ENCODE peak calls at places on chromosome 13, in ten cellular contexts. Q is heart left ventricle; D is CD4-positive, CD25-positive, alpha-beta regulatory T cell; A is mammary epithelial cell; S is ascending aorta; O is body of pancreas; L is SJSA1; T is lung; U is A549; Z is left ventricle myocardium inferior. Y is an unnamed sample. For H3K4me1, the result is how much of the 10 kb centered on the place peaks cover.

GRCh38 chr13:70967564-70967963 is 859.3 kb upstream of the KLHL1 start:
- DNase-seq in Z (no peak), Q (no peak), D (no peak), S (no peak), O (no peak), L (no peak), U (no peak), T (no peak), A (no peak), Y (no peak)

GRCh38 chr13:24282256-24282655 is 27.1 kb upstream of the C1QTNF9 start:
- DNase-seq in A (no peak), T (no peak), L (no peak), U (no peak), Z (no peak), D (no peak), Q (no peak), O (no peak), S (no peak), Y (no peak)

GRCh38 chr13:49635599-49636433 is 7.5 kb downstream of the ARL11 start:
- DNase-seq in Q (no peak), O (peak), D (peak), U (no peak), S (no peak), T (no peak), A (peak), L (no peak), Z (no peak), Y (peak)

GRCh38 chr13:48579167-48579918 is 46.5 kb upstream of the RCBTB2 start:
- DNase-seq in T (no peak), O (peak), A (peak), U (no peak), D (no peak), L (no peak), Q (no peak), S (no peak), Z (no peak), Y (peak)

GRCh38 chr13:76904507-76904906 is 18.3 kb upstream of the KCTD12 start:
- DNase-seq in O (no peak), A (no peak), Z (no peak), T (no peak), Q (no peak), U (no peak), S (no peak), D (no peak), L (no peak), Y (no peak)

GRCh38 chr13:102033719-102034446 is 368.0 kb downstream of the FGF14 start:
- DNase-seq in L (no peak), U (no peak), O (no peak), T (no peak), S (no peak), D (no peak), Q (no peak), Z (no peak), A (no peak), Y (no peak)

GRCh38 chr13:99178636-99179035 is 22.0 kb upstream of the UBAC2 start:
- DNase-seq in U (no peak), A (no peak), D (no peak), L (peak), S (no peak), O (no peak), Q (no peak), Z (peak), T (no peak), Y (no peak)

GRCh38 chr13:96025283-96025682 is 27.9 kb downstream of the UGGT2 start:
- DNase-seq in Q (no peak), Z (no peak), D (no peak), A (no peak), O (no peak), S (no peak), U (no peak), T (no peak), L (no peak), Y (peak)

GRCh38 chr13:32246468-32246867 is 68.7 kb downstream of the ZAR1L start:
- DNase-seq in A (peak), L (peak), T (peak), O (peak), U (peak), S (peak), Q (peak), D (peak), Z (peak), Y (peak)

GRCh38 chr13:90868321-90868920 is 479.1 kb upstream of the MIR17HG start:
- DNase-seq in T (no peak), Q (no peak), D (no peak), U (peak), S (no peak), O (peak), Z (no peak), A (peak), L (no peak), Y (peak)

GRCh38 chr13:113756441-113757097 is 2.5 kb upstream of the TMEM255B start:
- DNase-seq in D (no peak), T (no peak), U (no peak), O (no peak), Z (no peak), A (no peak), L (no peak), Q (no peak), S (no peak), Y (no peak)

GRCh38 chr13:26019881-26020535 is 31.8 kb downstream of the SHISA2 start:
- DNase-seq in S (no peak), Z (no peak), U (no peak), Q (no peak), D (no peak), A (no peak), T (no peak), L (peak), O (no peak), Y (no peak)

GRCh38 chr13:82614086-82614485 is 1268.2 kb downstream of the SLITRK1 start:
- DNase-seq in Q (no peak), A (peak), O (no peak), Z (no peak), L (no peak), U (no peak), T (no peak), S (no peak), D (no peak), Y (no peak)

GRCh38 chr13:81582381-81582780 is 1241.5 kb upstream of the SPRY2 start:
- DNase-seq in D (no peak), A (no peak), L (no peak), T (no peak), U (no peak), Z (no peak), S (no peak), O (no peak), Q (no peak), Y (no peak)

GRCh38 chr13:23851106-23851505 is 38.1 kb downstream of the MIPEP start:
- DNase-seq in D (no peak), L (no peak), T (no peak), Z (no peak), A (no peak), O (no peak), U (no peak), S (no peak), Q (no peak), Y (no peak)

GRCh38 chr13:20410726-20411125 is 114.9 kb downstream of the CRYL1 start:
- DNase-seq in D (no peak), S (no peak), U (no peak), Z (no peak), Q (no peak), L (no peak), O (no peak), T (no peak), A (no peak), Y (no peak)

GRCh38 chr13:101309014-101309619 is 107.2 kb downstream of the NALCN start:
- DNase-seq in U (no peak), Z (no peak), Q (no peak), D (no peak), S (no peak), L (no peak), T (no peak), A (peak), O (no peak), Y (no peak)

GRCh38 chr13:44765076-44765475 is 188.9 kb upstream of the TSC22D1 start:
- DNase-seq in Q (no peak), L (no peak), O (peak), A (no peak), D (no peak), U (no peak), Z (no peak), S (no peak), T (no peak), Y (peak)

GRCh38 chr13:62747629-62748028 is 1332.0 kb upstream of the PCDH20 start:
- DNase-seq in O (no peak), Z (no peak), S (no peak), Q (no peak), L (no peak), U (peak), D (no peak), A (no peak), T (no peak), Y (no peak)

GRCh38 chr13:96527497-96527896 is 437.6 kb downstream of the HS6ST3 start:
- DNase-seq in O (no peak), A (no peak), Z (no peak), Q (no peak), T (no peak), U (no peak), L (no peak), S (no peak), D (no peak), Y (no peak)

GRCh38 chr13:24664726-24665409 is 15.3 kb upstream of the ATP12A start:
- DNase-seq in D (no peak), T (no peak), Z (no peak), A (peak), S (no peak), O (no peak), L (no peak), U (no peak), Q (no peak), Y (no peak)

GRCh38 chr13:32752997-32753606 is 166.8 kb downstream of the PDS5B start:
- DNase-seq in S (no peak), A (no peak), O (no peak), U (no peak), D (no peak), Z (no peak), T (no peak), L (no peak), Q (no peak), Y (peak)

GRCh38 chr13:54945978-54946377 is 1917.4 kb downstream of the OLFM4 start:
- DNase-seq in S (no peak), U (no peak), O (no peak), Z (no peak), Q (no peak), D (no peak), T (no peak), L (no peak), A (no peak), Y (no peak)

GRCh38 chr13:33340631-33341030 is 55.1 kb upstream of the STARD13 start:
- DNase-seq in Z (no peak), D (no peak), U (no peak), A (no peak), L (no peak), T (no peak), O (no peak), S (no peak), Q (no peak), Y (no peak)

GRCh38 chr13:24133396-24133795 is 27.1 kb upstream of the SPATA13 start:
- DNase-seq in D (no peak), U (no peak), A (no peak), L (no peak), O (no peak), Q (no peak), S (no peak), Z (no peak), T (no peak), Y (no peak)

GRCh38 chr13:45828253-45828968 is 23.1 kb downstream of the SIAH3 start:
- DNase-seq in U (no peak), O (no peak), A (no peak), T (no peak), L (no peak), D (no peak), Q (no peak), S (peak), Z (no peak), Y (no peak)
- H3K4me3 ChIP-seq in U (no peak), O (no peak), A (no peak), T (no peak), L (no peak), D (no peak), Q (no peak), S (no peak), Z (no peak), Y (no peak)

GRCh38 chr13:79483302-79483701 is 2.3 kb downstream of the NDFIP2 start:
- DNase-seq in Q (no peak), D (no peak), O (no peak), T (no peak), L (no peak), S (no peak), U (no peak), Z (no peak), A (peak), Y (no peak)
- H3K27ac ChIP-seq in Q (no peak), D (no peak), O (no peak), T (no peak), L (peak), S (no peak), U (no peak), Z (no peak), A (peak), Y (no peak)

GRCh38 chr13:50914848-50915247 is 5.3 kb downstream of the RNASEH2B start:
- DNase-seq in T (no peak), Z (no peak), S (no peak), O (no peak), Q (no peak), D (peak), U (no peak), A (peak), L (no peak), Y (no peak)

GRCh38 chr13:50916701-50917184 is 7.2 kb downstream of the RNASEH2B start:
- DNase-seq in T (no peak), L (no peak), Q (peak), Z (peak), A (no peak), S (no peak), D (no peak), O (no peak), U (no peak), Y (no peak)

GRCh38 chr13:50919291-50919690 is 9.7 kb downstream of the RNASEH2B start:
- DNase-seq in T (no peak), O (no peak), Z (no peak), Q (no peak), D (no peak), L (no peak), S (no peak), U (no peak), A (no peak), Y (no peak)

GRCh38 chr13:50915562-50915961 is 6.0 kb downstream of the RNASEH2B start:
- DNase-seq in O (no peak), U (no peak), D (no peak), L (no peak), Z (no peak), A (no peak), S (no peak), T (no peak), Q (no peak), Y (no peak)

DNA sequence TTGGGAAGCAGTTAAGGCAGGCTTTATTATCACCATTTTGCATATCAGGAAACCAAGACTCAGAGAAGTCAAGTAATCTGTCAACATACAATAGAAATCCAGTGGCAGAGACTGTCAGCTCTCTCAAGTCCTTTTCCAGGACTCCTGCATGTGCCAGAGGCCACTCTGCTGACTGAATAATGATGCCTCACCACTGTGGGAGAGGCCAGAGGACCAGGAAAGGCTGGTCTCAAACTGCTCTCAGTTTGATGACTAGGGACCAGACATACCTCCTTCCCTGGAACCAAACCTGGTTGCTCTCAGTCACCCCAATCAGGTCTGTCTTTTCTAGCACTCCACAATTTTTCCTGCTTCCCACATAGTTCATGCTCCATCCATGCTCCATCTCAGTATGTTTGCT is 8.0 kb downstream of the RNASEH2B start:
- DNase-seq in D (no peak), U (no peak), Q (no peak), O (no peak), T (no peak), A (no peak), L (no peak), Z (no peak), S (no peak), Y (no peak)
- H3K4me1 ChIP-seq in D (half or more), U (under half), Q (under half), O (under half), T (under half), A (under half), L (under half), Z (half or more), S (under half), Y (under half)

GRCh38 chr13:94702181-94703041 is 9.9 kb downstream of the SOX21 start:
- DNase-seq in D (no peak), L (no peak), S (no peak), U (no peak), Q (no peak), A (no peak), T (no peak), O (no peak), Z (no peak), Y (no peak)
- H3K4me3 ChIP-seq in D (no peak), L (no peak), S (no peak), U (no peak), Q (no peak), A (no peak), T (no peak), O (no peak), Z (no peak), Y (no peak)

GRCh38 chr13:30869491-30869890 is 36.6 kb upstream of the MEDAG start:
- DNase-seq in Z (peak), D (no peak), O (no peak), S (no peak), T (no peak), A (no peak), L (no peak), Q (no peak), U (no peak), Y (no peak)
- H3K27ac ChIP-seq in Z (peak), D (no peak), O (peak), S (peak), T (no peak), A (peak), L (peak), Q (peak), U (no peak), Y (no peak)

DNA sequence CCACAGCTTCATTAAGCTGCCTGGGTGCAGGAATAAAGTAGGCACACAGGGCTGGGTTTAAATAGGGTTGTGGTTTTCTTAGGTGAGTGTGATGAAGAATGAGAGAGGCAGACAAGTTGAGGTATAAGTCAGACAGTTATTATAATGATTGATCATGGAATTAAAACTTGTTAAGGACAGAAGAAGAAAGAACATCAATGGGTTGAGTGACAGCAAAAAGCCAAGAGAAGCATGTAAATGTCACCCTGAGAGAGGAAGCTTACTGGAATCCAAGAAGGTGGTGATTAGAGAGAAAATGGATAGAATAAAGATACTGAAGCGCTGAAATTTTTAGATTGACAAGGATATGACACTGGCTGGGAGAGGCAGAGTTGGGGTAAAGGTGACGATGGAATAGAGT is 325.2 kb upstream of the SLITRK1 start:
- DNase-seq in U (no peak), T (no peak), L (no peak), S (no peak), A (no peak), Z (no peak), Q (no peak), O (no peak), D (no peak), Y (no peak)
- H3K4me1 ChIP-seq in U (under half), T (under half), L (under half), S (under half), A (under half), Z (under half), Q (under half), O (under half), D (under half), Y (under half)

GRCh38 chr13:85313761-85314503 is 485.3 kb downstream of the SLITRK6 start:
- DNase-seq in U (peak), Q (no peak), T (no peak), D (no peak), S (no peak), L (peak), Z (no peak), A (peak), O (no peak), Y (no peak)
- H3K4me3 ChIP-seq in U (no peak), Q (no peak), T (no peak), D (no peak), S (no peak), L (no peak), Z (no peak), A (no peak), O (no peak), Y (no peak)

GRCh38 chr13:110349239-110349638 is 42.2 kb downstream of the COL4A2 start:
- DNase-seq in Z (no peak), D (no peak), L (no peak), A (no peak), T (no peak), O (no peak), Q (no peak), S (peak), U (no peak), Y (no peak)
- H3K27ac ChIP-seq in Z (peak), D (no peak), L (no peak), A (no peak), T (peak), O (no peak), Q (peak), S (peak), U (peak), Y (no peak)

GRCh38 chr13:110333837-110334236 is 26.8 kb downstream of the COL4A2 start:
- DNase-seq in Q (no peak), A (no peak), L (no peak), T (no peak), S (peak), D (no peak), Z (no peak), U (no peak), O (no peak), Y (no peak)

GRCh38 chr13:110336681-110337080 is 29.6 kb downstream of the COL4A2 start:
- DNase-seq in U (no peak), A (no peak), T (no peak), O (no peak), Z (no peak), Q (no peak), S (peak), D (no peak), L (no peak), Y (no peak)

GRCh38 chr13:110336108-110336507 is 29.0 kb downstream of the COL4A2 start:
- DNase-seq in A (no peak), Z (no peak), T (no peak), Q (no peak), O (no peak), U (no peak), L (no peak), S (no peak), D (no peak), Y (no peak)

GRCh38 chr13:110334256-110334655 is 27.2 kb downstream of the COL4A2 start:
- DNase-seq in D (no peak), S (peak), A (peak), Z (no peak), L (peak), T (no peak), O (no peak), U (no peak), Q (no peak), Y (no peak)

GRCh38 chr13:110334841-110335490 is 27.9 kb downstream of the COL4A2 start:
- DNase-seq in T (no peak), D (no peak), U (no peak), A (no peak), O (no peak), L (no peak), Q (no peak), Z (no peak), S (no peak), Y (no peak)
- H3K4me1 ChIP-seq in T (under half), D (under half), U (under half), A (under half), O (under half), L (half or more), Q (half or more), Z (half or more), S (half or more), Y (under half)

DNA sequence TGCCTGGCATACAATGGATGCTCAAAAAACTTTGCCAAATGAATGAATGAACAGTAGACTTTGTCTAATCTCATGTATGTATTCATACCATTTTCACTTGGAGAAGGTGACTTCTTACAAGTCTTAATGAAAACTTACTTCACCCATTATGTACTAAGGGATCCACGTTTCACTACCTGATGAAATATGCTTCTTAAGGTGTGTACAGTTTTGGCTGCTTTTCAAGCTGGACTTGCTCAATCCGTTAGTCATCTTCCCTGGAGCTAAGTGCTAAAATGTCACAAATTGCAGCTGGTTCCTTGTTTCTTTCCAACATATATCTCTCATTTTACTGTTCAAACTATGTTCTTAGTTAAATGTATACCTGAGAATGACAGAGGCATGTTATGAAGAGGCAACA is 4.2 kb upstream of the CCNA1 start:
- DNase-seq in T (no peak), L (no peak), O (no peak), A (peak), S (no peak), Z (no peak), U (peak), Q (no peak), D (no peak), Y (no peak)
- H3K4me3 ChIP-seq in T (no peak), L (no peak), O (no peak), A (no peak), S (no peak), Z (no peak), U (no peak), Q (no peak), D (no peak), Y (no peak)